ENCODE peak calls at places on chromosomes 11 and 22, in five cellular contexts. X is brain microvascular endothelial cell, W is stomach, F is endodermal cell, G is PC-3. O is an unnamed sample.
A peak's percentile ranks its signal among the peaks of the same experiment; 100 is the strongest.

GRCh38 chr11:16632295-16633200 is 105.9 kb upstream of the C11orf58 start:
- DNase-seq in W (no peak), G (peak; percentile 66), F (peak; percentile 55), X (peak; percentile 31), O (no peak)

GRCh38 chr11:26219506-26220117 is 112.3 kb upstream of the ANO3 start:
- DNase-seq in G (no peak), X (peak; percentile 68), W (no peak), F (no peak), O (no peak)

GRCh38 chr22:45768490-45768889 is 96.9 kb downstream of the ATXN10 start:
- DNase-seq in X (no peak), W (no peak), G (no peak), F (no peak), O (no peak)

GRCh38 chr11:46557684-46558151 is 36.1 kb downstream of the AMBRA1 start:
- DNase-seq in G (peak; percentile 65), F (peak; percentile 52), W (peak; percentile 39), X (peak; percentile 67), O (no peak)

GRCh38 chr11:93903989-93904388 is 53.6 kb upstream of the VSTM5 start:
- DNase-seq in W (no peak), F (peak; percentile 70), X (no peak), G (peak; percentile 44), O (no peak)

GRCh38 chr22:39498368-39498767 is 3.7 kb upstream of the MIEF1 start:
- DNase-seq in G (no peak), W (peak; percentile 47), F (no peak), X (no peak), O (no peak)

GRCh38 chr11:57439786-57440185 is 12.9 kb upstream of the SLC43A3 start:
- DNase-seq in X (no peak), W (no peak), F (no peak), G (no peak), O (no peak)

GRCh38 chr11:15471709-15472404 is 357.1 kb downstream of the INSC start:
- DNase-seq in F (peak; percentile 57), W (no peak), G (no peak), X (no peak), O (no peak)

GRCh38 chr22:32202539-32203180 is 2.2 kb downstream of the RFPL2 start:
- DNase-seq in X (peak; percentile 14), W (peak; percentile 52), G (peak; percentile 58), F (peak; percentile 85), O (no peak)

GRCh38 chr11:72816404-72816990 is 2.3 kb downstream of the ATG16L2 start:
- DNase-seq in X (no peak), F (no peak), W (no peak), G (no peak), O (no peak)

GRCh38 chr22:50306753-50307749 is at the start of gene PLXNB2:
- DNase-seq in X (peak; percentile 47), F (peak; percentile 86), G (peak; percentile 72), W (peak; percentile 84), O (no peak)

GRCh38 chr11:118623291-118623655 is 15.9 kb downstream of the PHLDB1 start:
- DNase-seq in G (peak; percentile 71), W (no peak), X (no peak), F (no peak), O (no peak)

GRCh38 chr11:7020183-7020917 is at the start of the genes NLRP14 and ZNF214:
- DNase-seq in W (peak; percentile 91), G (peak; percentile 87), X (peak; percentile 90), F (peak; percentile 98), O (peak; percentile 96)

GRCh38 chr11:20647976-20648565 is 21.3 kb upstream of the NELL1 start:
- DNase-seq in F (peak; percentile 86), G (peak; percentile 71), X (peak; percentile 45), W (peak; percentile 36), O (no peak)

GRCh38 chr11:68539370-68539769 is 78.8 kb downstream of the PPP6R3 start:
- DNase-seq in F (no peak), G (no peak), W (no peak), X (no peak), O (no peak)

GRCh38 chr22:20239063-20239950 is 28.8 kb downstream of the RTN4R start:
- DNase-seq in F (peak; percentile 67), X (no peak), G (no peak), W (no peak), O (no peak)

GRCh38 chr22:30298005-30298701 is 8.8 kb upstream of the CASTOR1 start:
- DNase-seq in X (no peak), F (no peak), W (peak; percentile 78), G (peak; percentile 89), O (no peak)

GRCh38 chr11:126738632-126739031 is 261.9 kb downstream of the KIRREL3 start:
- DNase-seq in G (no peak), F (no peak), W (no peak), X (no peak), O (no peak)

GRCh38 chr22:41658869-41659268 is 29.8 kb downstream of the SNU13 start:
- DNase-seq in X (no peak), W (no peak), G (no peak), F (no peak), O (no peak)

GRCh38 chr22:36577019-36577418 is 48.1 kb upstream of the EIF3D start:
- DNase-seq in F (peak; percentile 29), W (no peak), X (peak; percentile 89), G (peak; percentile 90), O (no peak)

GRCh38 chr11:65471410-65471762 is 27.5 kb upstream of the MALAT1 start:
- DNase-seq in F (peak; percentile 87), W (peak; percentile 84), X (peak; percentile 65), G (peak; percentile 59), O (peak; percentile 90)
- TF ChIP-seq CTCF in F (peak; percentile 71), W (no peak), X (peak; percentile 77), G (peak; percentile 66), O (peak; percentile 30)

GRCh38 chr11:74370122-74370521 is 28.1 kb downstream of the PGM2L1 start:
- DNase-seq in F (no peak), G (peak; percentile 24), X (peak; percentile 7), W (no peak), O (no peak)

GRCh38 chr11:74371269-74372039 is 26.8 kb downstream of the PGM2L1 start:
- DNase-seq in X (peak; percentile 55), W (no peak), G (peak; percentile 94), F (no peak), O (no peak)

GRCh38 chr11:74367881-74368280 is 30.4 kb downstream of the PGM2L1 start:
- DNase-seq in F (no peak), G (no peak), W (no peak), X (no peak), O (no peak)

GRCh38 chr11:74366576-74366975 is 31.7 kb downstream of the PGM2L1 start:
- DNase-seq in G (no peak), F (no peak), W (no peak), X (peak; percentile 69), O (no peak)
- H3K27ac ChIP-seq in G (no peak overlapping the region), F (no peak overlapping the region), W (no peak overlapping the region), X (peak overlapping the region; percentile 38), O (no peak overlapping the region)

DNA sequence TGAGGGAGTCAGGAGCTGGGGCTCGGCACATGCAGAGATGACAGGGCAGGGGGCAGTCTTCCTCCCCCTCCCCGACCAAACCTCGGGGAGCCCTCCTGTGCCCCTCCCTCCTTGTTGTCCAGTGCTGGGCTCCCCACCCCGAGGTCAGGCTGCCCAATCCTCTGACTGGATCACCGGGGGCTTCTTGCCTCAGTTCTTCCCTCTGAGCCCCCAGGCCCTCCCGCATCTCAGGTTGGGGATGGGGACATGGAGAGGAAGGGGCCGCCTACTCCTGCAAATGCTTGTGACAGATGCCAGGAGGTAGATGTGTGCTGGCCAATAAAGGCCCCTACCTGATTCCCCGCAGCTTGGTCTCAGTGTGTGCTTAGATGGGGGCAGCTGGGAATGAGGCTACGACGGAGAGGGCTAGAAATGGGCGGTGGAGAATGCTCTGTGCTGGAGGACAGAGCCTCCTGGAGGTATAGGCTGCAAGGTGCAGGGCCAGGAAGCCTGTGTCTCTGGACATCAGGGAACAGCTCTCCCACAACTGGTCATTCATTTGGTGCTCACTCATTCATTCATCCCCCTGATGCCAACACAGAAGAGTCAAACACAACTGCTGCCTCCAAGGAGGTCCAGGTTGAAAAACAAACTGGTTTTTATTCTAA is 8.4 kb downstream of the RHBDD3 start:
- DNase-seq in X (no peak), W (no peak), F (peak; percentile 82), G (no peak), O (no peak)
- TF ChIP-seq CTCF in X (peak; percentile 42), W (no peak), F (peak; percentile 68), G (peak; percentile 22), O (no peak)

GRCh38 chr11:70637949-70638598 is 239.7 kb downstream of the CTTN start:
- DNase-seq in G (no peak), F (no peak), W (no peak), X (no peak), O (no peak)
- H3K27ac ChIP-seq in G (no peak overlapping the region), F (peak overlapping the region; percentile 6), W (no peak overlapping the region), X (no peak overlapping the region), O (no peak overlapping the region)